ENCODE peak calls at places on chromosome X, in nine cellular contexts. One of them, this sample, is unnamed.

GRCh38 chrX:23493941-23494374 is 159.3 kb downstream of the PTCHD1 start:
- DNase-seq in HCT116: peak
- DNase-seq in neuronal stem cell: no peak
- DNase-seq in fibroblast of lung: no peak
- DNase-seq in body of pancreas: peak
- DNase-seq in epithelial cell of prostate: no peak
- DNase-seq in brain microvascular endothelial cell: peak
- DNase-seq in CD4-positive, alpha-beta T cell: no peak
- DNase-seq in RWPE1: peak
- DNase-seq in this sample: no peak

GRCh38 chrX:9688833-9689232 is 76.8 kb downstream of the GPR143 start:
- DNase-seq in fibroblast of lung: no peak
- DNase-seq in HCT116: no peak
- DNase-seq in CD4-positive, alpha-beta T cell: no peak
- DNase-seq in body of pancreas: no peak
- DNase-seq in brain microvascular endothelial cell: no peak
- DNase-seq in epithelial cell of prostate: no peak
- DNase-seq in neuronal stem cell: no peak
- DNase-seq in RWPE1: no peak
- DNase-seq in this sample: no peak

GRCh38 chrX:42127563-42127962 is 204.2 kb upstream of the CASK start:
- DNase-seq in HCT116: no peak
- DNase-seq in fibroblast of lung: no peak
- DNase-seq in body of pancreas: no peak
- DNase-seq in neuronal stem cell: no peak
- DNase-seq in RWPE1: no peak
- DNase-seq in epithelial cell of prostate: no peak
- DNase-seq in CD4-positive, alpha-beta T cell: no peak
- DNase-seq in brain microvascular endothelial cell: no peak
- DNase-seq in this sample: no peak

GRCh38 chrX:9905288-9905687 is 61.9 kb upstream of the CLDN34 start:
- DNase-seq in HCT116: no peak
- DNase-seq in neuronal stem cell: no peak
- DNase-seq in fibroblast of lung: peak
- DNase-seq in brain microvascular endothelial cell: peak
- DNase-seq in epithelial cell of prostate: no peak
- DNase-seq in CD4-positive, alpha-beta T cell: no peak
- DNase-seq in RWPE1: no peak
- DNase-seq in body of pancreas: no peak
- DNase-seq in this sample: no peak

GRCh38 chrX:57282568-57282967 is 3.9 kb upstream of the FAAH2 start:
- DNase-seq in epithelial cell of prostate: no peak
- DNase-seq in neuronal stem cell: no peak
- DNase-seq in fibroblast of lung: no peak
- DNase-seq in HCT116: no peak
- DNase-seq in brain microvascular endothelial cell: no peak
- DNase-seq in CD4-positive, alpha-beta T cell: no peak
- DNase-seq in body of pancreas: no peak
- DNase-seq in RWPE1: no peak
- DNase-seq in this sample: no peak

GRCh38 chrX:53685711-53686110 is 808 bp downstream of the HUWE1 start:
- DNase-seq in CD4-positive, alpha-beta T cell: no peak
- DNase-seq in epithelial cell of prostate: no peak
- DNase-seq in neuronal stem cell: no peak
- DNase-seq in fibroblast of lung: no peak
- DNase-seq in HCT116: no peak
- DNase-seq in brain microvascular endothelial cell: no peak
- DNase-seq in RWPE1: no peak
- DNase-seq in body of pancreas: no peak
- DNase-seq in this sample: no peak

GRCh38 chrX:19687395-19687794 is 172.1 kb upstream of the MAP3K15 start:
- DNase-seq in epithelial cell of prostate: no peak
- DNase-seq in neuronal stem cell: no peak
- DNase-seq in HCT116: no peak
- DNase-seq in CD4-positive, alpha-beta T cell: no peak
- DNase-seq in brain microvascular endothelial cell: no peak
- DNase-seq in fibroblast of lung: no peak
- DNase-seq in RWPE1: no peak
- DNase-seq in body of pancreas: no peak
- DNase-seq in this sample: no peak

GRCh38 chrX:17591741-17592110 is 145.6 kb upstream of the SCML1 start:
- DNase-seq in brain microvascular endothelial cell: peak
- DNase-seq in fibroblast of lung: peak
- DNase-seq in RWPE1: peak
- DNase-seq in HCT116: no peak
- DNase-seq in epithelial cell of prostate: no peak
- DNase-seq in CD4-positive, alpha-beta T cell: no peak
- DNase-seq in neuronal stem cell: no peak
- DNase-seq in body of pancreas: no peak
- DNase-seq in this sample: no peak

GRCh38 chrX:148080593-148080992 is 99.5 kb downstream of the FMR1NB start:
- DNase-seq in HCT116: no peak
- DNase-seq in epithelial cell of prostate: no peak
- DNase-seq in body of pancreas: no peak
- DNase-seq in CD4-positive, alpha-beta T cell: no peak
- DNase-seq in fibroblast of lung: no peak
- DNase-seq in brain microvascular endothelial cell: no peak
- DNase-seq in RWPE1: no peak
- DNase-seq in neuronal stem cell: no peak
- DNase-seq in this sample: no peak

GRCh38 chrX:119505945-119506344 is 37.7 kb downstream of the SLC25A5 start:
- DNase-seq in neuronal stem cell: no peak
- DNase-seq in body of pancreas: no peak
- DNase-seq in epithelial cell of prostate: no peak
- DNase-seq in fibroblast of lung: no peak
- DNase-seq in CD4-positive, alpha-beta T cell: no peak
- DNase-seq in HCT116: no peak
- DNase-seq in RWPE1: no peak
- DNase-seq in brain microvascular endothelial cell: no peak
- DNase-seq in this sample: no peak

GRCh38 chrX:119502727-119503483 is 34.7 kb downstream of the SLC25A5 start:
- DNase-seq in HCT116: no peak
- DNase-seq in brain microvascular endothelial cell: peak
- DNase-seq in neuronal stem cell: no peak
- DNase-seq in fibroblast of lung: peak
- DNase-seq in RWPE1: peak
- DNase-seq in epithelial cell of prostate: peak
- DNase-seq in CD4-positive, alpha-beta T cell: no peak
- DNase-seq in body of pancreas: peak
- DNase-seq in this sample: no peak

GRCh38 chrX:119501511-119502148 is 33.4 kb downstream of the SLC25A5 start:
- DNase-seq in RWPE1: no peak
- DNase-seq in epithelial cell of prostate: no peak
- DNase-seq in body of pancreas: no peak
- DNase-seq in CD4-positive, alpha-beta T cell: no peak
- DNase-seq in HCT116: no peak
- DNase-seq in fibroblast of lung: no peak
- DNase-seq in brain microvascular endothelial cell: no peak
- DNase-seq in neuronal stem cell: no peak
- DNase-seq in this sample: no peak

GRCh38 chrX:119500061-119500800 is 32.0 kb downstream of the SLC25A5 start:
- DNase-seq in fibroblast of lung: no peak
- DNase-seq in neuronal stem cell: no peak
- DNase-seq in CD4-positive, alpha-beta T cell: no peak
- DNase-seq in brain microvascular endothelial cell: no peak
- DNase-seq in body of pancreas: no peak
- DNase-seq in epithelial cell of prostate: no peak
- DNase-seq in HCT116: no peak
- DNase-seq in RWPE1: no peak
- DNase-seq in this sample: no peak

DNA sequence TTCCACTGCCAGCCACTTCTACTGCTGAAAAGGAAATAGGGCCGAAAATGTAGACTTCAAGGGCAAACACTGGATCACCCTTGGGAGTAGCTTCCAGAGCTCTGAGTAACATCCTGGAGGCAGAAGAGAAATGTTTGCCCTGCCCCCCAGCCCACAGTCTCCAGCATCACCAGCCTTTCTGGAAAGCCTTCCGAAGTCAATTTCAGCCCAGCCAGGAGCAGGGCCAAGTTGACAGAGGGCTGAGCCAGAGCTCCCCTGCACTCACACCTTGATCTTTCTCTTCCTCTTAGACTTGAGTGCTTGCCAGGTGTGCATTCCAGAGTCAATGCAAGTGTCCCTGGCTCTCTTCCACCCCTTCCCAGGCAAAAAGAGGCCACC is 35.2 kb downstream of the SLC25A5 start:
- DNase-seq in HCT116: no peak
- DNase-seq in fibroblast of lung: peak
- DNase-seq in body of pancreas: peak
- DNase-seq in epithelial cell of prostate: no peak
- DNase-seq in RWPE1: peak
- DNase-seq in CD4-positive, alpha-beta T cell: no peak
- DNase-seq in brain microvascular endothelial cell: peak
- DNase-seq in neuronal stem cell: no peak
- DNase-seq in this sample: no peak
- H3K27ac ChIP-seq in HCT116: peak
- H3K27ac ChIP-seq in fibroblast of lung: peak
- H3K27ac ChIP-seq in body of pancreas: peak
- H3K27ac ChIP-seq in epithelial cell of prostate: peak
- H3K27ac ChIP-seq in RWPE1: peak
- H3K27ac ChIP-seq in CD4-positive, alpha-beta T cell: no peak
- H3K27ac ChIP-seq in brain microvascular endothelial cell: peak
- H3K27ac ChIP-seq in neuronal stem cell: no peak
- H3K27ac ChIP-seq in this sample: no peak

DNA sequence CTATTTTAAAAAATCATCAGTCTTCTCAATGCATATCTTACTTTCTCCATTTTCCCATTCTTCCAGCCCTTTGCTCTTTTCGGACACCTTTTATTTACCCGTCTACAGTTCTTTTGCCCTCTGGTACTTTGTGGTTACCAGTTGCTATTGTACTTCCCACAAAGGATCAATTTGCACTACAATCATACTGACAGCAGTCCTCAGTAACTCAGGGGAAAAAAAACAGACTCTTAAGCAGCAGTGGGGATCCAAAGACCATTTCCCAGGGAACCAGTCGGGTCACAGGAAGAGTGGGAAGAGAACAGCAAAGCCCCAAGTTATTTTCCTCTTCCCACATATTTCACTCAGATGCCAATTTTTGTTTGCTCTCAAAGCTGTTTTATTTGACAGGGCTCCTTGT is 23.1 kb downstream of the DMD start:
- DNase-seq in CD4-positive, alpha-beta T cell: no peak
- DNase-seq in HCT116: no peak
- DNase-seq in body of pancreas: no peak
- DNase-seq in RWPE1: no peak
- DNase-seq in neuronal stem cell: no peak
- DNase-seq in brain microvascular endothelial cell: no peak
- DNase-seq in epithelial cell of prostate: no peak
- DNase-seq in fibroblast of lung: no peak
- DNase-seq in this sample: no peak
- H3K27ac ChIP-seq in CD4-positive, alpha-beta T cell: no peak
- H3K27ac ChIP-seq in HCT116: no peak
- H3K27ac ChIP-seq in body of pancreas: no peak
- H3K27ac ChIP-seq in RWPE1: no peak
- H3K27ac ChIP-seq in neuronal stem cell: no peak
- H3K27ac ChIP-seq in brain microvascular endothelial cell: peak
- H3K27ac ChIP-seq in epithelial cell of prostate: no peak
- H3K27ac ChIP-seq in fibroblast of lung: no peak
- H3K27ac ChIP-seq in this sample: no peak

DNA sequence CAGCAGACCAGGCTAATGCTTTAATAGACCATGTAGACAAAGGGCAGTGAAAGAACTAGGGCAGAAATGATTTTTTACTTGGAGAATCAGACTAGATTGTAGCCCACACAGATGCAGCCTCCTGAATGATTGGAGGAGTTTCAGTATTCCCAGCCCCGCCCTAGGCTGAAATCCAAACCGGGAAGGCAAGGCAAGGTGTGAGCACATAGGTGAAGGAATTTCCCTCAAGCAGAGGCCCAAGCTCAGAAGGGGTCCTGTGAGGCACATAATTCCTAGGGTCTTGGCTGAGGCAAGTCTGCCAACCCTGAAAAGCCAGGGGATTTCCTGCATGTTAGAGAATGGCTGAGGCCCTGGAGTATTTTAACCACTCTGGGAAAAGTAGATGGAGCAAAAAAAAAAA is 56.4 kb upstream of the PAK3 start:
- DNase-seq in neuronal stem cell: no peak
- DNase-seq in CD4-positive, alpha-beta T cell: no peak
- DNase-seq in fibroblast of lung: no peak
- DNase-seq in brain microvascular endothelial cell: no peak
- DNase-seq in body of pancreas: no peak
- DNase-seq in HCT116: no peak
- DNase-seq in RWPE1: no peak
- DNase-seq in epithelial cell of prostate: no peak
- DNase-seq in this sample: no peak
- H3K27ac ChIP-seq in neuronal stem cell: no peak
- H3K27ac ChIP-seq in CD4-positive, alpha-beta T cell: no peak
- H3K27ac ChIP-seq in fibroblast of lung: no peak
- H3K27ac ChIP-seq in brain microvascular endothelial cell: no peak
- H3K27ac ChIP-seq in body of pancreas: no peak
- H3K27ac ChIP-seq in HCT116: no peak
- H3K27ac ChIP-seq in RWPE1: peak
- H3K27ac ChIP-seq in epithelial cell of prostate: peak
- H3K27ac ChIP-seq in this sample: no peak

GRCh38 chrX:130204647-130205046 is 32.9 kb downstream of the RAB33A start:
- DNase-seq in body of pancreas: no peak
- DNase-seq in RWPE1: no peak
- DNase-seq in epithelial cell of prostate: no peak
- DNase-seq in HCT116: no peak
- DNase-seq in neuronal stem cell: no peak
- DNase-seq in CD4-positive, alpha-beta T cell: no peak
- DNase-seq in brain microvascular endothelial cell: no peak
- DNase-seq in fibroblast of lung: no peak
- DNase-seq in this sample: no peak
- H3K27ac ChIP-seq in body of pancreas: no peak
- H3K27ac ChIP-seq in RWPE1: no peak
- H3K27ac ChIP-seq in epithelial cell of prostate: no peak
- H3K27ac ChIP-seq in HCT116: no peak
- H3K27ac ChIP-seq in neuronal stem cell: no peak
- H3K27ac ChIP-seq in CD4-positive, alpha-beta T cell: no peak
- H3K27ac ChIP-seq in brain microvascular endothelial cell: no peak
- H3K27ac ChIP-seq in fibroblast of lung: no peak
- H3K27ac ChIP-seq in this sample: no peak

GRCh38 chrX:115356369-115356768 is 66.9 kb downstream of the LUZP4 start:
- DNase-seq in brain microvascular endothelial cell: no peak
- DNase-seq in epithelial cell of prostate: no peak
- DNase-seq in neuronal stem cell: no peak
- DNase-seq in RWPE1: no peak
- DNase-seq in fibroblast of lung: no peak
- DNase-seq in CD4-positive, alpha-beta T cell: no peak
- DNase-seq in HCT116: no peak
- DNase-seq in body of pancreas: no peak
- DNase-seq in this sample: no peak
- H3K27ac ChIP-seq in brain microvascular endothelial cell: no peak
- H3K27ac ChIP-seq in epithelial cell of prostate: no peak
- H3K27ac ChIP-seq in neuronal stem cell: no peak
- H3K27ac ChIP-seq in RWPE1: no peak
- H3K27ac ChIP-seq in fibroblast of lung: no peak
- H3K27ac ChIP-seq in CD4-positive, alpha-beta T cell: no peak
- H3K27ac ChIP-seq in HCT116: no peak
- H3K27ac ChIP-seq in body of pancreas: no peak
- H3K27ac ChIP-seq in this sample: no peak

DNA sequence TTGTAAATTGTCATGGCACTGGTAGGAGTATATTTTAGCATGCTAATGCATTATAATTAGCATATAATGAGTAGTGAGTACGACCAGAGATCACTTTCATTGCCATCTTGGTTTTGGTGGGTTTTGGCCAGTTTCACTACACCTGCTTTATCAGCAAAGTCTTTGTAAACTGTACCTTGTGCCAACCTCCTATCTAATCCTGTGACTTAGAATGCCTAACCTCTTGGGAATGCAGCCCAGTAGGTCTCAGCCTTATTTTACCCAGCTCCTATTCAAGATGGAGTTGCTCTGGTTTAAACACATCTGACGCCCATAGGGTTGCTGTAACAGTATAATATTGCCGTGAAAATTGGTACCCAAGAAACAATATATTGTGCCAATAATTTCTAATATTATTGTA is 159.4 kb downstream of the MAGEB5 start:
- DNase-seq in RWPE1: no peak
- DNase-seq in CD4-positive, alpha-beta T cell: no peak
- DNase-seq in fibroblast of lung: no peak
- DNase-seq in body of pancreas: peak
- DNase-seq in epithelial cell of prostate: no peak
- DNase-seq in brain microvascular endothelial cell: no peak
- DNase-seq in neuronal stem cell: no peak
- DNase-seq in HCT116: no peak
- DNase-seq in this sample: no peak
- H3K27ac ChIP-seq in RWPE1: no peak
- H3K27ac ChIP-seq in CD4-positive, alpha-beta T cell: no peak
- H3K27ac ChIP-seq in fibroblast of lung: no peak
- H3K27ac ChIP-seq in body of pancreas: peak
- H3K27ac ChIP-seq in epithelial cell of prostate: no peak
- H3K27ac ChIP-seq in brain microvascular endothelial cell: no peak
- H3K27ac ChIP-seq in neuronal stem cell: no peak
- H3K27ac ChIP-seq in HCT116: no peak
- H3K27ac ChIP-seq in this sample: no peak

This sample was measured in substantia nigra.